ENCODE peak calls at places on chromosomes 4 and X, in six cellular contexts. V, K, Y, I, Z and Q are unnamed samples. For H3K4me1, the result is how much of the 10 kb centered on the place peaks cover.

GRCh38 chr4:148542922-148543623 is 100.9 kb upstream of the NR3C2 start:
- DNase-seq in V (no peak), K (no peak), Y (no peak), I (no peak), Z (no peak), Q (peak)

GRCh38 chrX:74242484-74243138 is 61.4 kb upstream of the ZCCHC13 start:
- DNase-seq in V (no peak), K (no peak), Y (no peak), I (no peak), Z (no peak), Q (no peak)

GRCh38 chr4:1329408-1330371 is 17.3 kb upstream of the UVSSA start:
- DNase-seq in V (peak), K (no peak), Y (no peak), I (no peak), Z (no peak), Q (no peak)

GRCh38 chr4:78517050-78517652 is 34.4 kb upstream of the ANXA3 start:
- DNase-seq in V (no peak), K (peak), Y (no peak), I (no peak), Z (no peak), Q (peak)

GRCh38 chr4:797066-797465 is 28.9 kb downstream of the CPLX1 start:
- DNase-seq in V (no peak), K (no peak), Y (no peak), I (no peak), Z (no peak), Q (no peak)

GRCh38 chr4:8648296-8648695 is 55.7 kb downstream of the CPZ start:
- DNase-seq in V (peak), K (no peak), Y (no peak), I (no peak), Z (no peak), Q (no peak)

GRCh38 chr4:109155682-109156243 is 146.7 kb downstream of the COL25A1 start:
- DNase-seq in V (no peak), K (no peak), Y (no peak), I (no peak), Z (no peak), Q (no peak)

GRCh38 chr4:115453416-115453815 is 340.0 kb upstream of the NDST4 start:
- DNase-seq in V (no peak), K (peak), Y (no peak), I (no peak), Z (no peak), Q (no peak)

GRCh38 chr4:149793459-149793858 is 22.2 kb downstream of the IQCM start:
- DNase-seq in V (no peak), K (no peak), Y (no peak), I (no peak), Z (no peak), Q (no peak)

GRCh38 chr4:181528570-181529184 is 714.5 kb upstream of the TENM3 start:
- DNase-seq in V (no peak), K (peak), Y (no peak), I (peak), Z (peak), Q (no peak)

GRCh38 chr4:39942507-39942906 is 35.2 kb downstream of the PDS5A start:
- DNase-seq in V (no peak), K (no peak), Y (no peak), I (no peak), Z (no peak), Q (no peak)

GRCh38 chrX:123731258-123731986 is 1.4 kb downstream of the THOC2 start:
- DNase-seq in V (no peak), K (no peak), Y (no peak), I (no peak), Z (no peak), Q (peak)

GRCh38 chrX:133983243-133983973 is 2.0 kb downstream of the GPC3 start:
- DNase-seq in V (no peak), K (no peak), Y (no peak), I (no peak), Z (no peak), Q (no peak)

GRCh38 chr4:101954351-101954750 is 163.8 kb downstream of the BANK1 start:
- DNase-seq in V (no peak), K (peak), Y (no peak), I (no peak), Z (no peak), Q (peak)

GRCh38 chr4:55907469-55907868 is 41.3 kb upstream of the CEP135 start:
- DNase-seq in V (no peak), K (no peak), Y (no peak), I (no peak), Z (no peak), Q (no peak)

GRCh38 chr4:187480146-187481145 is 515.1 kb upstream of the ZFP42 start:
- DNase-seq in V (no peak), K (no peak), Y (no peak), I (no peak), Z (no peak), Q (no peak)

GRCh38 chr4:10589308-10589707 is 95.3 kb downstream of the CLNK start:
- DNase-seq in V (no peak), K (no peak), Y (no peak), I (no peak), Z (no peak), Q (no peak)

GRCh38 chr4:76486588-76487276 is 51.7 kb downstream of the SHROOM3 start:
- DNase-seq in V (no peak), K (no peak), Y (no peak), I (no peak), Z (no peak), Q (no peak)

GRCh38 chr4:152106781-152107321 is 346.0 kb upstream of the GATB start:
- DNase-seq in V (no peak), K (peak), Y (no peak), I (no peak), Z (no peak), Q (no peak)

GRCh38 chr4:3332498-3332897 is 39.7 kb downstream of the RGS12 start:
- DNase-seq in V (no peak), K (no peak), Y (no peak), I (no peak), Z (no peak), Q (no peak)

GRCh38 chr4:89266128-89266527 is 41.5 kb downstream of the GPRIN3 start:
- DNase-seq in V (no peak), K (no peak), Y (no peak), I (no peak), Z (no peak), Q (peak)

GRCh38 chr4:136241221-136241986 is 1290.9 kb downstream of the PCDH18 start:
- DNase-seq in V (no peak), K (no peak), Y (no peak), I (no peak), Z (no peak), Q (no peak)

GRCh38 chr4:54440394-54441223 is 211.5 kb downstream of the PDGFRA start:
- DNase-seq in V (no peak), K (peak), Y (no peak), I (no peak), Z (no peak), Q (peak)

GRCh38 chrX:50157545-50158125 is 43.2 kb downstream of the AKAP4 start:
- DNase-seq in V (no peak), K (no peak), Y (no peak), I (no peak), Z (peak), Q (no peak)

GRCh38 chrX:155632424-155633100 is 19.8 kb upstream of the TMLHE start:
- DNase-seq in V (no peak), K (no peak), Y (no peak), I (no peak), Z (no peak), Q (peak)

GRCh38 chr4:81472249-81473085 is 760 bp upstream of the RASGEF1B start:
- DNase-seq in V (peak), K (peak), Y (no peak), I (no peak), Z (peak), Q (no peak)

GRCh38 chr4:118904418-118904817 is 15.8 kb downstream of the SYNPO2 start:
- DNase-seq in V (no peak), K (no peak), Y (no peak), I (no peak), Z (no peak), Q (no peak)

GRCh38 chr4:76072760-76073159 is 1.7 kb upstream of the ART3 start:
- DNase-seq in V (no peak), K (no peak), Y (no peak), I (no peak), Z (no peak), Q (no peak)

GRCh38 chr4:44493924-44494323 is 45.3 kb upstream of the KCTD8 start:
- DNase-seq in V (no peak), K (peak), Y (no peak), I (no peak), Z (no peak), Q (peak)

GRCh38 chrX:153447581-153447960 is 1.7 kb upstream of the TREX2 start:
- DNase-seq in V (no peak), K (no peak), Y (no peak), I (no peak), Z (no peak), Q (no peak)

GRCh38 chr4:107069049-107069448 is 32.9 kb upstream of the DKK2 start:
- DNase-seq in V (no peak), K (no peak), Y (no peak), I (no peak), Z (no peak), Q (peak)

GRCh38 chr4:37538931-37539330 is 147.2 kb downstream of the RELL1 start:
- DNase-seq in V (no peak), K (no peak), Y (no peak), I (no peak), Z (no peak), Q (no peak)

GRCh38 chrX:129678176-129678880 is 23.6 kb upstream of the APLN start:
- DNase-seq in V (peak), K (peak), Y (no peak), I (peak), Z (peak), Q (peak)

GRCh38 chr4:150173854-150174398 is 95.7 kb downstream of the DCLK2 start:
- DNase-seq in V (no peak), K (no peak), Y (no peak), I (no peak), Z (no peak), Q (peak)

GRCh38 chr4:73929285-73929684 is 52.5 kb downstream of the PF4 start:
- DNase-seq in V (no peak), K (no peak), Y (no peak), I (no peak), Z (no peak), Q (no peak)

GRCh38 chr4:186266699-186267467 is 894 bp downstream of the F11 start:
- DNase-seq in V (no peak), K (no peak), Y (no peak), I (no peak), Z (no peak), Q (no peak)

GRCh38 chr4:142035556-142035955 is 399.2 kb downstream of the IL15 start:
- DNase-seq in V (no peak), K (no peak), Y (no peak), I (no peak), Z (no peak), Q (no peak)

GRCh38 chr4:151426513-151426912 is 17.5 kb downstream of the FHIP1A start:
- DNase-seq in V (no peak), K (no peak), Y (no peak), I (no peak), Z (no peak), Q (no peak)

GRCh38 chr4:101785476-101785875 is 5.1 kb upstream of the BANK1 start:
- DNase-seq in V (no peak), K (no peak), Y (no peak), I (no peak), Z (no peak), Q (peak)

GRCh38 chr4:153228512-153229145 is 24.4 kb downstream of the TRIM2 start:
- DNase-seq in V (no peak), K (no peak), Y (no peak), I (no peak), Z (no peak), Q (no peak)

GRCh38 chr4:153238146-153238919 is 34.1 kb downstream of the TRIM2 start:
- DNase-seq in V (no peak), K (no peak), Y (no peak), I (no peak), Z (no peak), Q (no peak)

GRCh38 chr4:153232768-153233167 is 28.5 kb downstream of the TRIM2 start:
- DNase-seq in V (no peak), K (peak), Y (no peak), I (no peak), Z (peak), Q (no peak)

GRCh38 chr4:153234923-153235322 is 30.7 kb downstream of the TRIM2 start:
- DNase-seq in V (no peak), K (no peak), Y (no peak), I (no peak), Z (no peak), Q (peak)

DNA sequence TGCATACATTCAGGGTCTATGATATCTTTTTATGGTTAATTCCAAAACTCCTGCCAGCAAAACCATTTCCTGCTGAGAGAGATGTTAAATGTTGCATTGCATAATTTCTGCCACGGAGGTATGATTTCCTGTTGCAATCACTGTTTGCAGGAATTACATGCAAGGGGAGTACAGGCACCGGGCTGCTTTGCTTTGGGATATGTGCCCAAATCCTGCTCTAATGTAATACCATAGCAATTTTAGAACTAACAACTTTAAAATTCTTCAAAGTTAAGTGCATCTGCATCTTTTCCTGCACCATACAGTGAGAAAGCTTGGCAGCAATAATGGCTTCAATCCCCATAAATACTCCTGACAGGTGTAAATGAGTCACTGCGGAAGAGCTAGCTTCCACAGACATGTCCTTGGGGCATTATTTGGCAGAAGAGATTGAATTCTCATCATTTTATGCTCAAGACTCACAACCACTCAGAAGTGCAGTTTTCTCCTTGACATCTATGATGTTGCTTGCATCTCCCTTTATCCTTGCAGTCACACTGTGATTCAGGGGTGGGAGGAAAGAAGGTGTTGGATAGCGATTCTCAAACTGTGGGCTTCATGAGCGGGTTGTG is 29.6 kb downstream of the TRIM2 start:
- DNase-seq in V (no peak), K (peak), Y (no peak), I (no peak), Z (peak), Q (peak)
- H3K4me1 ChIP-seq in V (under half), K (under half), Y (under half), I (under half), Z (under half), Q (under half)

GRCh38 chrX:52995974-52996304 is 37.6 kb upstream of the FAM156A start:
- DNase-seq in V (no peak), K (no peak), Y (no peak), I (no peak), Z (no peak), Q (no peak)
- TF ChIP-seq POLR2A in V (no peak), K (no peak), Y (no peak), I (no peak), Z (no peak), Q (no peak)

GRCh38 chrX:40085714-40086113 is 12.0 kb downstream of the BCOR start:
- DNase-seq in V (no peak), K (no peak), Y (no peak), I (no peak), Z (no peak), Q (no peak)
- H3K4me1 ChIP-seq in V (half or more), K (under half), Y (half or more), I (half or more), Z (half or more), Q (under half)

DNA sequence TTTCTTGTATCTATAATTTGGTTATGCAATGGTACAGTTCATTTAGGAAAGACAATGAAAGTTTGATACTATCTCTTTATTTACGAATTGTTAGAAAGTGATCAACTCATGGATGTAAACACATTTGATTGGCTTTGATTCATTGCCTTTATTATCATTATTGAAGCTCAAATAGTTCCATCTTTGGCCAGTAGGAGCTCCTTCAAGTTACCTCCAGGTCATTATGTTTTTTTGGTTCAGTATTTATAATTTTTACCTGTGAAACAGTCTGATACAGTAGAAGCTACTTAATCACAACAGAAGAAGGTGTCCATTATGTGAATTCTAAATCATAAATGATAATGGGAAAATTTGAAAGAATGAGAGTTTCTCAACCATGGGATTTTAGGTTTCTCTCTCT is 12.4 kb downstream of the NPY5R start:
- DNase-seq in V (no peak), K (no peak), Y (no peak), I (no peak), Z (no peak), Q (no peak)
- TF ChIP-seq POLR2A in V (no peak), K (no peak), Y (no peak), I (no peak), Z (no peak), Q (no peak)

GRCh38 chr4:168848112-168848511 is 161.9 kb downstream of the CBR4 start:
- DNase-seq in V (no peak), K (no peak), Y (no peak), I (no peak), Z (no peak), Q (peak)
- H3K4me1 ChIP-seq in V (under half), K (under half), Y (half or more), I (under half), Z (half or more), Q (under half)

GRCh38 chr4:52659016-52659721 is at the start of gene USP46:
- DNase-seq in V (peak), K (peak), Y (peak), I (peak), Z (peak), Q (peak)
- TF ChIP-seq POLR2A in V (no peak), K (peak), Y (peak), I (peak), Z (no peak), Q (peak)

DNA sequence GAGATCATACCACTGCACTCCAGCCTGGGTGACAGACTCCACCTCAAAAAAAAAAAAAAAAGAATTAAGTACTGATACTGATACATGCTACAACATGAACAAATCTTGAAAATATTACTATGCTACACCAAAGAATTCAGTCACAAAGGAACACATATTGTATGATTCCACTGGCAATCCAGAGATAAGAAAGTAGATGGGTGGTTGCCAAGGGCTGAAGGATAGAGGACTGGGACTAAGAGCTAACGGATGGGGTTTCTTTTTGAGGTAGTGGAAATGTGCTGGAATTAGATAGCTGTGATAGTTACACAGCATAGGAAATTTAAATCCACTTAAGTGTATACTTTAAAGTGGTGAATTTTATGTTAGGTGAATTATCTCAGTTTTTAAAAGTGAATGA is 12.5 kb downstream of the ATP11C start:
- DNase-seq in V (no peak), K (no peak), Y (no peak), I (no peak), Z (no peak), Q (peak)
- H3K4me1 ChIP-seq in V (under half), K (under half), Y (under half), I (under half), Z (under half), Q (under half)